ENCODE peak calls at places on chromosome 6, in seven cellular contexts. L is fibroblast of lung, B is gastrocnemius medialis, C is OCI-LY7, R is HepG2, J is hepatocyte, Z is kidney. S is an unnamed sample. For H3K9me3 and H3K36me3, the result is how much of the 10 kb centered on the place peaks cover.

GRCh38 chr6:16909599-16910360 is 148.5 kb upstream of the ATXN1 start:
- DNase-seq in L (peak), B (no peak), C (no peak), R (no peak), J (no peak), Z (no peak), S (no peak)

GRCh38 chr6:41712651-41713103 is 22.7 kb downstream of the TFEB start:
- DNase-seq in L (peak), B (peak), C (no peak), R (no peak), J (no peak), Z (peak), S (peak)

GRCh38 chr6:166046232-166046631 is 121.4 kb downstream of the TBXT start:
- DNase-seq in L (peak), B (no peak), C (no peak), R (no peak), J (no peak), Z (no peak), S (no peak)

GRCh38 chr6:157995458-157995857 is 13.8 kb downstream of the SYNJ2 start:
- DNase-seq in L (no peak), B (no peak), C (no peak), R (no peak), J (no peak), Z (no peak), S (no peak)

GRCh38 chr6:22451960-22452359 is 117.4 kb upstream of the HDGFL1 start:
- DNase-seq in L (no peak), B (no peak), C (no peak), R (no peak), J (no peak), Z (no peak), S (no peak)

GRCh38 chr6:46610862-46611553 is 41.6 kb downstream of the CYP39A1 start:
- DNase-seq in L (no peak), B (no peak), C (no peak), R (no peak), J (no peak), Z (no peak), S (no peak)

GRCh38 chr6:109718991-109719390 is 27.9 kb downstream of the FIG4 start:
- DNase-seq in L (peak), B (no peak), C (no peak), R (no peak), J (no peak), Z (peak), S (no peak)

GRCh38 chr6:33313105-33313708 is 671 bp downstream of the TAPBP start:
- DNase-seq in L (peak), B (no peak), C (peak), R (no peak), J (peak), Z (peak), S (peak)

GRCh38 chr6:156794963-156795362 is 17.8 kb downstream of the ARID1B start:
- DNase-seq in L (no peak), B (no peak), C (no peak), R (no peak), J (no peak), Z (no peak), S (no peak)

GRCh38 chr6:85997206-85997605 is 354.5 kb upstream of the SYNCRIP start:
- DNase-seq in L (no peak), B (no peak), C (peak), R (no peak), J (no peak), Z (no peak), S (no peak)

GRCh38 chr6:4809999-4810918 is 34.1 kb downstream of the CDYL start:
- DNase-seq in L (peak), B (no peak), C (no peak), R (peak), J (no peak), Z (no peak), S (no peak)

GRCh38 chr6:39865011-39865888 is 69.0 kb downstream of the MOCS1 start:
- DNase-seq in L (peak), B (peak), C (peak), R (peak), J (peak), Z (peak), S (peak)

GRCh38 chr6:31888281-31889258 is 8.9 kb downstream of the EHMT2 start:
- DNase-seq in L (no peak), B (no peak), C (peak), R (no peak), J (peak), Z (peak), S (no peak)

GRCh38 chr6:134373282-134373922 is 55.5 kb upstream of the SGK1 start:
- DNase-seq in L (peak), B (peak), C (peak), R (no peak), J (peak), Z (no peak), S (no peak)

GRCh38 chr6:82385961-82386360 is 22.3 kb downstream of the TPBG start:
- DNase-seq in L (no peak), B (no peak), C (no peak), R (no peak), J (peak), Z (no peak), S (no peak)

GRCh38 chr6:52617087-52617486 is 40.2 kb upstream of the TRAM2 start:
- DNase-seq in L (peak), B (no peak), C (no peak), R (no peak), J (no peak), Z (no peak), S (no peak)

GRCh38 chr6:159077123-159077522 is 32.3 kb upstream of the TAGAP start:
- DNase-seq in L (no peak), B (no peak), C (no peak), R (no peak), J (no peak), Z (no peak), S (no peak)

GRCh38 chr6:19879663-19880062 is 42.5 kb downstream of the ID4 start:
- DNase-seq in L (no peak), B (no peak), C (no peak), R (no peak), J (no peak), Z (no peak), S (no peak)

GRCh38 chr6:163588211-163588919 is 173.8 kb downstream of the QKI start:
- DNase-seq in L (peak), B (peak), C (no peak), R (no peak), J (no peak), Z (no peak), S (peak)

GRCh38 chr6:135328136-135328535 is 147.0 kb downstream of the MYB start:
- DNase-seq in L (no peak), B (no peak), C (no peak), R (no peak), J (no peak), Z (no peak), S (no peak)

GRCh38 chr6:89527634-89528033 is 94.7 kb downstream of the ANKRD6 start:
- DNase-seq in L (no peak), B (no peak), C (no peak), R (no peak), J (no peak), Z (no peak), S (no peak)

GRCh38 chr6:69756357-69756756 is 40.5 kb downstream of the LMBRD1 start:
- DNase-seq in L (no peak), B (no peak), C (no peak), R (no peak), J (no peak), Z (no peak), S (no peak)

GRCh38 chr6:9408718-9409117 is 973.4 kb upstream of the SLC35B3 start:
- DNase-seq in L (peak), B (no peak), C (no peak), R (no peak), J (no peak), Z (no peak), S (no peak)

GRCh38 chr6:38387994-38388393 is 251.7 kb downstream of the BTBD9 start:
- DNase-seq in L (peak), B (no peak), C (no peak), R (no peak), J (peak), Z (no peak), S (no peak)

GRCh38 chr6:13229205-13230085 is 98.9 kb downstream of the TBC1D7 start:
- DNase-seq in L (no peak), B (no peak), C (peak), R (peak), J (peak), Z (no peak), S (no peak)

GRCh38 chr6:103396768-103397167 is 1463.0 kb downstream of the HACE1 start:
- DNase-seq in L (no peak), B (no peak), C (no peak), R (no peak), J (no peak), Z (no peak), S (no peak)

GRCh38 chr6:145110109-145110508 is 625.2 kb downstream of the EPM2A start:
- DNase-seq in L (no peak), B (no peak), C (no peak), R (no peak), J (no peak), Z (no peak), S (no peak)

GRCh38 chr6:147395158-147395557 is 113.3 kb upstream of the SAMD5 start:
- DNase-seq in L (peak), B (no peak), C (no peak), R (no peak), J (no peak), Z (no peak), S (no peak)

GRCh38 chr6:61210549-61210948 is 1075.5 kb downstream of the KHDRBS2 start:
- DNase-seq in L (peak), B (no peak), C (peak), R (no peak), J (no peak), Z (no peak), S (no peak)
- H3K9me3 ChIP-seq in L (under half), B (under half), C (under half), R (half or more), J (under half), Z (under half), S (under half)

GRCh38 chr6:29510202-29510601 is 22.4 kb upstream of the MAS1L start:
- DNase-seq in L (no peak), B (no peak), C (peak), R (peak), J (no peak), Z (no peak), S (no peak)
- TF ChIP-seq CTCF in L (no peak), B (no peak), C (peak), R (no peak), J (peak), Z (no peak), S (no peak)

DNA sequence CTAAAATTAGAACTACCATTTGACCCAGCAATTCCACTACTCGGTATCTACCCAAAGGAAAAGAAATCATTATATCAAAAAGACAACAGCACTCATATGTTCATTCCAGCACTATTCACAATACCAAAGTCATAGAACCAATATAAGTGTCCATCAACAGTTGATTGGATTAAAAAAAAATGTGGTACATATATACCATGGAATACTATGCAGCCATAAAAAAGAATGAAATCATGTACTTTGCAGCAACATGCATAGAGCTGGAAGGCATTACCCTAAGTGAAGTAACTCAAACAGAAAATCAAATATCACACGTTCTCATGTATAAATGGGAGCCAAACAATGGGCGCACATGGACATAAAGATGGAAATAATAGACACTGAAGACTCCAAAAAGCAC is 163.3 kb downstream of the DST start:
- DNase-seq in L (no peak), B (no peak), C (no peak), R (no peak), J (no peak), Z (no peak), S (no peak)
- H3K36me3 ChIP-seq in L (under half), B (half or more), C (under half), R (under half), J (under half), Z (under half), S (under half)

GRCh38 chr6:168782211-168782729 is 341.3 kb downstream of the SMOC2 start:
- DNase-seq in L (no peak), B (no peak), C (no peak), R (no peak), J (no peak), Z (no peak), S (no peak)

GRCh38 chr6:168784426-168784825 is 343.4 kb downstream of the SMOC2 start:
- DNase-seq in L (no peak), B (no peak), C (no peak), R (no peak), J (no peak), Z (no peak), S (no peak)

GRCh38 chr6:168791916-168792315 is 350.9 kb downstream of the SMOC2 start:
- DNase-seq in L (no peak), B (no peak), C (no peak), R (no peak), J (no peak), Z (no peak), S (no peak)

GRCh38 chr6:168789699-168790098 is 348.7 kb downstream of the SMOC2 start:
- DNase-seq in L (no peak), B (no peak), C (no peak), R (no peak), J (no peak), Z (no peak), S (no peak)

DNA sequence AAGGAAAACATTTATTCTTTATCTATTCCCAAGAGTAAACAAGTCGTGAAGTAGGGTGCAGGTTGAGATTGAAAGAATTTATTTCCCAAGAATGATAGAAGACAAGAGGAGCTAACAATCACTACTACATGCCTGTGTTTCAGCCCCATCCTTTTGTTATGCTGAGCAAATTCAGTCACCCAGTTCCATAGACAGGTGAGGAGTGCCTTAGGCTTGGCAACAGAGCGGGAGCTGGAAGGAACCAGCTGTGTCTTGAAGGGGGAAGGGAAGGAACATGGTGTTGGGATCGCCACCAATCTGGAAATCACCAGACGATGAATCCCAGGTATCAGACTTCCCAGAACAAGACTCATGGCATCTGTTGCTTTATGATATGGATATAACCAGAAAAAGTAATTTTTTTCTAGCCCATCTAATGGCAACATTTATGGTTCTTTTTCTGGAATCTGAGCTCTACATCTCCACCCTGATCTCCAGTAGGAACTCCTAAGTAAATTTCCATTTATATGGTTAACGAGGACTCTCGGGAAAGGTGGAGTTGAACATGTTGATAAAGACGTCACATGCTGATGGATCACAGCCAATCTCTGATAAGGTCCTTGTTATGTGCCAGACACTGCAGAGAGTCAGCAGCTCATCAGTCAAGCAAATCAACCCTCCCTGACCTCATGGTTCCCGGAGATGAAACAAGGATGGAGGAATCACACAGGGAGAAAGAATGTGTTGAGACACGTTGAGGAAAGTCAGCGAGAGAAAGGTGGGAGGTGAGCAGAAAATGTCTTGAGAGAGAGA is 344.9 kb downstream of the SMOC2 start:
- DNase-seq in L (no peak), B (no peak), C (no peak), R (no peak), J (no peak), Z (no peak), S (no peak)
- H3K9me3 ChIP-seq in L (under half), B (under half), C (under half), R (under half), J (under half), Z (under half), S (under half)

DNA sequence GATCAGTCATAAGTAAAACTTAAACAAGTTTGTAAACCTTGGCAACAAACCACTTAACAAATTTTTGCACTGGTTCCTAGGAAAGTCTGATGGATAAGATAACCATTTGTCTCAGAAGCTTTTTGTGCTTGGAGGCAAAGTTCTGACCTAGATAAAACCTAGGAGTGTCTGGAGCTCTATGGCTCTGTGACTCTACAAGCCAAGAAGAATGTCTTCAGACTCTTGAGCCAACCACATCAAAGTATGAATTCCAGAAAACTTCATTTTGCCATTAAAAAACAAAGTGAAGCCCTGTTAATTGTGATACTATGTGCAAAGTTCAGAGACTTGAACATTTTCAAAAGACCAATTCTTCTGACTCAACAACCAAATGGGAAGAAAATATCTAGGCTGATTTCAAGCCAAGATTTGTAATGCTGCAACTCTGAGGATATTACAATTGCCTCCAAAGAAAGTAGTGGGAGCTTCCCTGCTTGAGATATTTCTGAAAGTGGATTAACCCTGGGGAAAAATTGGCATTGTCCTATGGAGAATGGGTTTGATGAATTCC is 158.1 kb upstream of the FOXQ1 start:
- DNase-seq in L (no peak), B (no peak), C (no peak), R (no peak), J (no peak), Z (no peak), S (no peak)
- TF ChIP-seq CTCF in L (no peak), B (no peak), C (no peak), R (no peak), J (no peak), Z (no peak), S (no peak)

GRCh38 chr6:7214400-7214940 is 98.5 kb downstream of the SSR1 start:
- DNase-seq in L (no peak), B (peak), C (no peak), R (no peak), J (no peak), Z (no peak), S (no peak)
- H3K36me3 ChIP-seq in L (under half), B (under half), C (under half), R (half or more), J (under half), Z (under half), S (under half)

GRCh38 chr6:76026101-76026500 is 46.4 kb downstream of the IMPG1 start:
- DNase-seq in L (peak), B (no peak), C (no peak), R (no peak), J (no peak), Z (no peak), S (no peak)
- H3K9me3 ChIP-seq in L (under half), B (under half), C (under half), R (under half), J (under half), Z (under half), S (under half)

GRCh38 chr6:99868074-99868702 is 125.8 kb downstream of the MCHR2 start:
- DNase-seq in L (peak), B (peak), C (peak), R (peak), J (peak), Z (peak), S (peak)
- TF ChIP-seq CTCF in L (peak), B (peak), C (peak), R (peak), J (peak), Z (peak), S (peak)

DNA sequence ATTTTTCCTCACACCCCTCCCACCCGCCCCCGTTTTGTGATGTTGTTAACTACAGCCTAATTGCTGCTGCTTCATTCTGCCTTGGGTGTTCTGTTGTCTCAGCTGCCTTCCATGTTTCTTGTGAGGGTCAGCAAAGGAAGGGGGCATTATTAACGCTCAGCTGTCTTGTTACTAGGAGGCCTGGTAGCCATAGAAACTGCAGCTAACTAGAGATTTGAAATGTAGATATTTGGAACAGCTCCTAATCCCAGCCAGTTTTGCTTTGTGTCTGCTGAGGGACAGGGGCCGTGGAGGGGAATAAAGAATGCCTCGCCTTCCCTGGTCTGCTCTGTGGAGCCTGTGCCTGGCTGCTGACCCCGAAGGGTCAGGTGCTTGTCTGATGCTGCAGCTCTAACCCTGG is 18.3 kb downstream of the MTRES1 start:
- DNase-seq in L (peak), B (no peak), C (no peak), R (no peak), J (no peak), Z (no peak), S (no peak)
- H3K36me3 ChIP-seq in L (under half), B (under half), C (under half), R (under half), J (under half), Z (under half), S (under half)

S was measured in psoas muscle.